ENCODE peak calls at places on chromosomes 13 and 19, in four cellular contexts. A is SJSA1; N is iris pigment epithelial cell; U is effector CD4-positive, alpha-beta T cell. Y is an unnamed sample.

GRCh38 chr13:76086729-76087128 is 450.6 kb downstream of the LMO7 start:
- DNase-seq in A (no peak), N (no peak), U (no peak), Y (no peak)

GRCh38 chr19:1252221-1252817 is 3.9 kb downstream of the MIDN start:
- DNase-seq in A (peak; percentile 99), N (peak; percentile 87), U (peak; percentile 52), Y (peak; percentile 78)

GRCh38 chr19:39430675-39431593 is 4.8 kb downstream of the RPS16 start:
- DNase-seq in A (peak; percentile 81), N (peak; percentile 100), U (peak; percentile 68), Y (no peak)

GRCh38 chr19:47035127-47035494 is 13.3 kb downstream of the TMEM160 start:
- DNase-seq in A (no peak), N (no peak), U (no peak), Y (no peak)

GRCh38 chr13:46553521-46553885 is 533 bp downstream of the LRCH1 start:
- DNase-seq in A (no peak), N (no peak), U (no peak), Y (no peak)

GRCh38 chr19:19055701-19056100 is 8.1 kb upstream of the SLC25A42 start:
- DNase-seq in A (no peak), N (no peak), U (no peak), Y (no peak)

GRCh38 chr19:18612772-18613588 is at the start of gene TMEM59L:
- DNase-seq in A (no peak), N (no peak), U (peak; percentile 39), Y (no peak)

GRCh38 chr13:26600345-26600761 is 42.9 kb downstream of the WASF3 start:
- DNase-seq in A (no peak), N (peak; percentile 25), U (no peak), Y (no peak)

GRCh38 chr13:24706886-24707585 is 26.8 kb downstream of the ATP12A start:
- DNase-seq in A (no peak), N (no peak), U (no peak), Y (no peak)

GRCh38 chr13:35448465-35448864 is 28.0 kb downstream of the MAB21L1 start:
- DNase-seq in A (no peak), N (no peak), U (no peak), Y (no peak)

GRCh38 chr13:109389892-109390345 is 396.5 kb downstream of the IRS2 start:
- DNase-seq in A (no peak), N (peak; percentile 84), U (no peak), Y (no peak)

GRCh38 chr13:106376411-106377112 is 158.9 kb downstream of the EFNB2 start:
- DNase-seq in A (peak; percentile 92), N (peak; percentile 98), U (no peak), Y (no peak)

GRCh38 chr19:18112989-18113478 is 15.5 kb downstream of the MAST3 start:
- DNase-seq in A (peak; percentile 57), N (peak; percentile 75), U (peak; percentile 67), Y (peak; percentile 32)